ENCODE peak calls at places on chromosomes 11 and 22, in ten cellular contexts. One of them, this sample, is unnamed.

GRCh38 chr22:31926086-31926485 is 18.2 kb upstream of the YWHAH start:
- DNase-seq in activated naive CD4-positive, alpha-beta T cell treated with anti-CD3 and anti-CD28 coated beads, Interleukin-2, amount 50 U/mL, for 16 hours: no peak
- DNase-seq in HTR-8/SVneo: no peak
- DNase-seq in CD4-positive, alpha-beta T cell: no peak
- DNase-seq in activated CD4-positive, alpha-beta T cell treated with anti-CD3 and anti-CD28 coated beads for 36 hours: no peak
- DNase-seq in psoas muscle: no peak
- DNase-seq in fibroblast of villous mesenchyme: no peak
- DNase-seq in GM04503: no peak
- DNase-seq in ovary: no peak
- DNase-seq in ELR: no peak
- DNase-seq in this sample: no peak

GRCh38 chr11:18324381-18324780 is 2.0 kb downstream of the GTF2H1 start:
- DNase-seq in activated naive CD4-positive, alpha-beta T cell treated with anti-CD3 and anti-CD28 coated beads, Interleukin-2, amount 50 U/mL, for 16 hours: no peak
- DNase-seq in HTR-8/SVneo: no peak
- DNase-seq in CD4-positive, alpha-beta T cell: no peak
- DNase-seq in activated CD4-positive, alpha-beta T cell treated with anti-CD3 and anti-CD28 coated beads for 36 hours: no peak
- DNase-seq in psoas muscle: no peak
- DNase-seq in fibroblast of villous mesenchyme: no peak
- DNase-seq in GM04503: no peak
- DNase-seq in ovary: no peak
- DNase-seq in ELR: peak
- DNase-seq in this sample: no peak

GRCh38 chr11:21771097-21771496 is 421.8 kb upstream of the ANO5 start:
- DNase-seq in activated naive CD4-positive, alpha-beta T cell treated with anti-CD3 and anti-CD28 coated beads, Interleukin-2, amount 50 U/mL, for 16 hours: no peak
- DNase-seq in HTR-8/SVneo: no peak
- DNase-seq in CD4-positive, alpha-beta T cell: no peak
- DNase-seq in activated CD4-positive, alpha-beta T cell treated with anti-CD3 and anti-CD28 coated beads for 36 hours: no peak
- DNase-seq in psoas muscle: no peak
- DNase-seq in fibroblast of villous mesenchyme: no peak
- DNase-seq in GM04503: no peak
- DNase-seq in ovary: no peak
- DNase-seq in ELR: no peak
- DNase-seq in this sample: no peak

GRCh38 chr11:82865841-82866240 is 34.4 kb downstream of the PRCP start:
- DNase-seq in activated naive CD4-positive, alpha-beta T cell treated with anti-CD3 and anti-CD28 coated beads, Interleukin-2, amount 50 U/mL, for 16 hours: no peak
- DNase-seq in HTR-8/SVneo: no peak
- DNase-seq in CD4-positive, alpha-beta T cell: no peak
- DNase-seq in activated CD4-positive, alpha-beta T cell treated with anti-CD3 and anti-CD28 coated beads for 36 hours: no peak
- DNase-seq in psoas muscle: no peak
- DNase-seq in fibroblast of villous mesenchyme: no peak
- DNase-seq in GM04503: no peak
- DNase-seq in ovary: no peak
- DNase-seq in ELR: peak
- DNase-seq in this sample: no peak

GRCh38 chr11:64165842-64166635 is at the start of gene MACROD1:
- DNase-seq in activated naive CD4-positive, alpha-beta T cell treated with anti-CD3 and anti-CD28 coated beads, Interleukin-2, amount 50 U/mL, for 16 hours: peak
- DNase-seq in HTR-8/SVneo: peak
- DNase-seq in CD4-positive, alpha-beta T cell: peak
- DNase-seq in activated CD4-positive, alpha-beta T cell treated with anti-CD3 and anti-CD28 coated beads for 36 hours: peak
- DNase-seq in psoas muscle: peak
- DNase-seq in fibroblast of villous mesenchyme: peak
- DNase-seq in GM04503: no peak
- DNase-seq in ovary: peak
- DNase-seq in ELR: peak
- DNase-seq in this sample: peak

GRCh38 chr22:28989035-28989464 is 72.6 kb downstream of the C22orf31 start:
- DNase-seq in activated naive CD4-positive, alpha-beta T cell treated with anti-CD3 and anti-CD28 coated beads, Interleukin-2, amount 50 U/mL, for 16 hours: no peak
- DNase-seq in HTR-8/SVneo: no peak
- DNase-seq in CD4-positive, alpha-beta T cell: no peak
- DNase-seq in activated CD4-positive, alpha-beta T cell treated with anti-CD3 and anti-CD28 coated beads for 36 hours: peak
- DNase-seq in psoas muscle: no peak
- DNase-seq in fibroblast of villous mesenchyme: no peak
- DNase-seq in GM04503: no peak
- DNase-seq in ovary: no peak
- DNase-seq in ELR: no peak
- DNase-seq in this sample: no peak

GRCh38 chr11:21514298-21514697 is 678.6 kb upstream of the ANO5 start:
- DNase-seq in activated naive CD4-positive, alpha-beta T cell treated with anti-CD3 and anti-CD28 coated beads, Interleukin-2, amount 50 U/mL, for 16 hours: no peak
- DNase-seq in HTR-8/SVneo: no peak
- DNase-seq in CD4-positive, alpha-beta T cell: no peak
- DNase-seq in activated CD4-positive, alpha-beta T cell treated with anti-CD3 and anti-CD28 coated beads for 36 hours: peak
- DNase-seq in psoas muscle: no peak
- DNase-seq in fibroblast of villous mesenchyme: no peak
- DNase-seq in GM04503: no peak
- DNase-seq in ovary: no peak
- DNase-seq in ELR: no peak
- DNase-seq in this sample: no peak

GRCh38 chr11:119722281-119722794 is 6.7 kb downstream of the NECTIN1 start:
- DNase-seq in activated naive CD4-positive, alpha-beta T cell treated with anti-CD3 and anti-CD28 coated beads, Interleukin-2, amount 50 U/mL, for 16 hours: no peak
- DNase-seq in HTR-8/SVneo: no peak
- DNase-seq in CD4-positive, alpha-beta T cell: no peak
- DNase-seq in activated CD4-positive, alpha-beta T cell treated with anti-CD3 and anti-CD28 coated beads for 36 hours: no peak
- DNase-seq in psoas muscle: no peak
- DNase-seq in fibroblast of villous mesenchyme: no peak
- DNase-seq in GM04503: no peak
- DNase-seq in ovary: no peak
- DNase-seq in ELR: no peak
- DNase-seq in this sample: no peak

GRCh38 chr11:30579348-30579747 is 6.8 kb downstream of the MPPED2 start:
- DNase-seq in activated naive CD4-positive, alpha-beta T cell treated with anti-CD3 and anti-CD28 coated beads, Interleukin-2, amount 50 U/mL, for 16 hours: no peak
- DNase-seq in HTR-8/SVneo: no peak
- DNase-seq in CD4-positive, alpha-beta T cell: no peak
- DNase-seq in activated CD4-positive, alpha-beta T cell treated with anti-CD3 and anti-CD28 coated beads for 36 hours: no peak
- DNase-seq in psoas muscle: no peak
- DNase-seq in fibroblast of villous mesenchyme: no peak
- DNase-seq in GM04503: no peak
- DNase-seq in ovary: no peak
- DNase-seq in ELR: no peak
- DNase-seq in this sample: no peak

GRCh38 chr11:57491371-57492061 is 24.0 kb downstream of the SLC43A1 start:
- DNase-seq in activated naive CD4-positive, alpha-beta T cell treated with anti-CD3 and anti-CD28 coated beads, Interleukin-2, amount 50 U/mL, for 16 hours: peak
- DNase-seq in HTR-8/SVneo: no peak
- DNase-seq in CD4-positive, alpha-beta T cell: peak
- DNase-seq in activated CD4-positive, alpha-beta T cell treated with anti-CD3 and anti-CD28 coated beads for 36 hours: peak
- DNase-seq in psoas muscle: peak
- DNase-seq in fibroblast of villous mesenchyme: peak
- DNase-seq in GM04503: no peak
- DNase-seq in ovary: no peak
- DNase-seq in ELR: peak
- DNase-seq in this sample: no peak

GRCh38 chr11:67213251-67213650 is 53.0 kb upstream of the GRK2 start:
- DNase-seq in activated naive CD4-positive, alpha-beta T cell treated with anti-CD3 and anti-CD28 coated beads, Interleukin-2, amount 50 U/mL, for 16 hours: no peak
- DNase-seq in HTR-8/SVneo: no peak
- DNase-seq in CD4-positive, alpha-beta T cell: no peak
- DNase-seq in activated CD4-positive, alpha-beta T cell treated with anti-CD3 and anti-CD28 coated beads for 36 hours: no peak
- DNase-seq in psoas muscle: no peak
- DNase-seq in fibroblast of villous mesenchyme: no peak
- DNase-seq in GM04503: no peak
- DNase-seq in ovary: no peak
- DNase-seq in ELR: no peak
- DNase-seq in this sample: peak

GRCh38 chr11:56533054-56533740 is 9.9 kb downstream of the OR5M11 start:
- DNase-seq in activated naive CD4-positive, alpha-beta T cell treated with anti-CD3 and anti-CD28 coated beads, Interleukin-2, amount 50 U/mL, for 16 hours: no peak
- DNase-seq in HTR-8/SVneo: no peak
- DNase-seq in CD4-positive, alpha-beta T cell: no peak
- DNase-seq in activated CD4-positive, alpha-beta T cell treated with anti-CD3 and anti-CD28 coated beads for 36 hours: no peak
- DNase-seq in psoas muscle: no peak
- DNase-seq in fibroblast of villous mesenchyme: no peak
- DNase-seq in GM04503: no peak
- DNase-seq in ovary: no peak
- DNase-seq in ELR: no peak
- DNase-seq in this sample: no peak

GRCh38 chr11:118275184-118275583 is 11.1 kb upstream of the MPZL2 start:
- DNase-seq in activated naive CD4-positive, alpha-beta T cell treated with anti-CD3 and anti-CD28 coated beads, Interleukin-2, amount 50 U/mL, for 16 hours: no peak
- DNase-seq in HTR-8/SVneo: peak
- DNase-seq in CD4-positive, alpha-beta T cell: no peak
- DNase-seq in activated CD4-positive, alpha-beta T cell treated with anti-CD3 and anti-CD28 coated beads for 36 hours: no peak
- DNase-seq in psoas muscle: no peak
- DNase-seq in fibroblast of villous mesenchyme: peak
- DNase-seq in GM04503: no peak
- DNase-seq in ovary: no peak
- DNase-seq in ELR: peak
- DNase-seq in this sample: no peak

GRCh38 chr11:11510939-11511338 is 110.9 kb downstream of the GALNT18 start:
- DNase-seq in activated naive CD4-positive, alpha-beta T cell treated with anti-CD3 and anti-CD28 coated beads, Interleukin-2, amount 50 U/mL, for 16 hours: no peak
- DNase-seq in HTR-8/SVneo: no peak
- DNase-seq in CD4-positive, alpha-beta T cell: no peak
- DNase-seq in activated CD4-positive, alpha-beta T cell treated with anti-CD3 and anti-CD28 coated beads for 36 hours: no peak
- DNase-seq in psoas muscle: peak
- DNase-seq in fibroblast of villous mesenchyme: no peak
- DNase-seq in GM04503: no peak
- DNase-seq in ovary: no peak
- DNase-seq in ELR: no peak
- DNase-seq in this sample: no peak

GRCh38 chr11:130629039-130629438 is 180.6 kb downstream of the ADAMTS15 start:
- DNase-seq in activated naive CD4-positive, alpha-beta T cell treated with anti-CD3 and anti-CD28 coated beads, Interleukin-2, amount 50 U/mL, for 16 hours: no peak
- DNase-seq in HTR-8/SVneo: no peak
- DNase-seq in CD4-positive, alpha-beta T cell: no peak
- DNase-seq in activated CD4-positive, alpha-beta T cell treated with anti-CD3 and anti-CD28 coated beads for 36 hours: no peak
- DNase-seq in psoas muscle: no peak
- DNase-seq in fibroblast of villous mesenchyme: no peak
- DNase-seq in GM04503: no peak
- DNase-seq in ovary: no peak
- DNase-seq in ELR: no peak
- DNase-seq in this sample: no peak

GRCh38 chr11:1485504-1485885 is 1.1 kb downstream of the MOB2 start:
- DNase-seq in activated naive CD4-positive, alpha-beta T cell treated with anti-CD3 and anti-CD28 coated beads, Interleukin-2, amount 50 U/mL, for 16 hours: no peak
- DNase-seq in HTR-8/SVneo: no peak
- DNase-seq in CD4-positive, alpha-beta T cell: no peak
- DNase-seq in activated CD4-positive, alpha-beta T cell treated with anti-CD3 and anti-CD28 coated beads for 36 hours: no peak
- DNase-seq in psoas muscle: peak
- DNase-seq in fibroblast of villous mesenchyme: no peak
- DNase-seq in GM04503: no peak
- DNase-seq in ovary: peak
- DNase-seq in ELR: no peak
- DNase-seq in this sample: no peak

GRCh38 chr22:17172172-17172833 is 13.2 kb upstream of the HDHD5 start:
- DNase-seq in activated naive CD4-positive, alpha-beta T cell treated with anti-CD3 and anti-CD28 coated beads, Interleukin-2, amount 50 U/mL, for 16 hours: no peak
- DNase-seq in HTR-8/SVneo: no peak
- DNase-seq in CD4-positive, alpha-beta T cell: no peak
- DNase-seq in activated CD4-positive, alpha-beta T cell treated with anti-CD3 and anti-CD28 coated beads for 36 hours: no peak
- DNase-seq in psoas muscle: peak
- DNase-seq in fibroblast of villous mesenchyme: no peak
- DNase-seq in GM04503: no peak
- DNase-seq in ovary: peak
- DNase-seq in ELR: no peak
- DNase-seq in this sample: no peak

GRCh38 chr11:111472228-111472627 is 40.0 kb downstream of the BTG4 start:
- DNase-seq in activated naive CD4-positive, alpha-beta T cell treated with anti-CD3 and anti-CD28 coated beads, Interleukin-2, amount 50 U/mL, for 16 hours: no peak
- DNase-seq in HTR-8/SVneo: no peak
- DNase-seq in CD4-positive, alpha-beta T cell: no peak
- DNase-seq in activated CD4-positive, alpha-beta T cell treated with anti-CD3 and anti-CD28 coated beads for 36 hours: no peak
- DNase-seq in psoas muscle: no peak
- DNase-seq in fibroblast of villous mesenchyme: no peak
- DNase-seq in GM04503: no peak
- DNase-seq in ovary: no peak
- DNase-seq in ELR: peak
- DNase-seq in this sample: no peak

GRCh38 chr11:86256608-86257007 is 12.1 kb downstream of the EED start:
- DNase-seq in activated naive CD4-positive, alpha-beta T cell treated with anti-CD3 and anti-CD28 coated beads, Interleukin-2, amount 50 U/mL, for 16 hours: no peak
- DNase-seq in HTR-8/SVneo: no peak
- DNase-seq in CD4-positive, alpha-beta T cell: no peak
- DNase-seq in activated CD4-positive, alpha-beta T cell treated with anti-CD3 and anti-CD28 coated beads for 36 hours: no peak
- DNase-seq in psoas muscle: no peak
- DNase-seq in fibroblast of villous mesenchyme: no peak
- DNase-seq in GM04503: no peak
- DNase-seq in ovary: no peak
- DNase-seq in ELR: no peak
- DNase-seq in this sample: no peak

GRCh38 chr11:111417766-111418435 is 38.8 kb upstream of the POU2AF1 start:
- DNase-seq in activated naive CD4-positive, alpha-beta T cell treated with anti-CD3 and anti-CD28 coated beads, Interleukin-2, amount 50 U/mL, for 16 hours: no peak
- DNase-seq in HTR-8/SVneo: no peak
- DNase-seq in CD4-positive, alpha-beta T cell: no peak
- DNase-seq in activated CD4-positive, alpha-beta T cell treated with anti-CD3 and anti-CD28 coated beads for 36 hours: no peak
- DNase-seq in psoas muscle: peak
- DNase-seq in fibroblast of villous mesenchyme: peak
- DNase-seq in GM04503: peak
- DNase-seq in ovary: peak
- DNase-seq in ELR: peak
- DNase-seq in this sample: no peak

GRCh38 chr11:106706355-106706754 is 311.9 kb downstream of the GUCY1A2 start:
- DNase-seq in activated naive CD4-positive, alpha-beta T cell treated with anti-CD3 and anti-CD28 coated beads, Interleukin-2, amount 50 U/mL, for 16 hours: no peak
- DNase-seq in HTR-8/SVneo: peak
- DNase-seq in CD4-positive, alpha-beta T cell: no peak
- DNase-seq in activated CD4-positive, alpha-beta T cell treated with anti-CD3 and anti-CD28 coated beads for 36 hours: no peak
- DNase-seq in psoas muscle: no peak
- DNase-seq in fibroblast of villous mesenchyme: peak
- DNase-seq in GM04503: peak
- DNase-seq in ovary: no peak
- DNase-seq in ELR: peak
- DNase-seq in this sample: no peak

GRCh38 chr11:119700536-119701346 is 28.3 kb downstream of the NECTIN1 start:
- DNase-seq in activated naive CD4-positive, alpha-beta T cell treated with anti-CD3 and anti-CD28 coated beads, Interleukin-2, amount 50 U/mL, for 16 hours: no peak
- DNase-seq in HTR-8/SVneo: no peak
- DNase-seq in CD4-positive, alpha-beta T cell: no peak
- DNase-seq in activated CD4-positive, alpha-beta T cell treated with anti-CD3 and anti-CD28 coated beads for 36 hours: peak
- DNase-seq in psoas muscle: no peak
- DNase-seq in fibroblast of villous mesenchyme: no peak
- DNase-seq in GM04503: no peak
- DNase-seq in ovary: no peak
- DNase-seq in ELR: peak
- DNase-seq in this sample: no peak

GRCh38 chr11:61172353-61172752 is 11.1 kb upstream of the VPS37C start:
- DNase-seq in activated naive CD4-positive, alpha-beta T cell treated with anti-CD3 and anti-CD28 coated beads, Interleukin-2, amount 50 U/mL, for 16 hours: no peak
- DNase-seq in HTR-8/SVneo: no peak
- DNase-seq in CD4-positive, alpha-beta T cell: no peak
- DNase-seq in activated CD4-positive, alpha-beta T cell treated with anti-CD3 and anti-CD28 coated beads for 36 hours: no peak
- DNase-seq in psoas muscle: no peak
- DNase-seq in fibroblast of villous mesenchyme: no peak
- DNase-seq in GM04503: no peak
- DNase-seq in ovary: no peak
- DNase-seq in ELR: no peak
- DNase-seq in this sample: no peak

GRCh38 chr22:29628982-29629381 is 25.5 kb downstream of the NF2 start:
- DNase-seq in activated naive CD4-positive, alpha-beta T cell treated with anti-CD3 and anti-CD28 coated beads, Interleukin-2, amount 50 U/mL, for 16 hours: no peak
- DNase-seq in HTR-8/SVneo: no peak
- DNase-seq in CD4-positive, alpha-beta T cell: no peak
- DNase-seq in activated CD4-positive, alpha-beta T cell treated with anti-CD3 and anti-CD28 coated beads for 36 hours: no peak
- DNase-seq in psoas muscle: no peak
- DNase-seq in fibroblast of villous mesenchyme: no peak
- DNase-seq in GM04503: no peak
- DNase-seq in ovary: no peak
- DNase-seq in ELR: no peak
- DNase-seq in this sample: no peak

GRCh38 chr11:115869780-115870431 is 365.7 kb upstream of the CADM1 start:
- DNase-seq in activated naive CD4-positive, alpha-beta T cell treated with anti-CD3 and anti-CD28 coated beads, Interleukin-2, amount 50 U/mL, for 16 hours: no peak
- DNase-seq in HTR-8/SVneo: peak
- DNase-seq in CD4-positive, alpha-beta T cell: no peak
- DNase-seq in activated CD4-positive, alpha-beta T cell treated with anti-CD3 and anti-CD28 coated beads for 36 hours: peak
- DNase-seq in psoas muscle: no peak
- DNase-seq in fibroblast of villous mesenchyme: peak
- DNase-seq in GM04503: no peak
- DNase-seq in ovary: no peak
- DNase-seq in ELR: peak
- DNase-seq in this sample: no peak

GRCh38 chr22:44293034-44293433 is 19.7 kb downstream of the SHISAL1 start:
- DNase-seq in activated naive CD4-positive, alpha-beta T cell treated with anti-CD3 and anti-CD28 coated beads, Interleukin-2, amount 50 U/mL, for 16 hours: no peak
- DNase-seq in HTR-8/SVneo: no peak
- DNase-seq in CD4-positive, alpha-beta T cell: no peak
- DNase-seq in activated CD4-positive, alpha-beta T cell treated with anti-CD3 and anti-CD28 coated beads for 36 hours: no peak
- DNase-seq in psoas muscle: no peak
- DNase-seq in fibroblast of villous mesenchyme: no peak
- DNase-seq in GM04503: no peak
- DNase-seq in ovary: no peak
- DNase-seq in ELR: no peak
- DNase-seq in this sample: no peak

GRCh38 chr22:46336119-46337078 is 885 bp downstream of the TRMU start:
- DNase-seq in activated naive CD4-positive, alpha-beta T cell treated with anti-CD3 and anti-CD28 coated beads, Interleukin-2, amount 50 U/mL, for 16 hours: no peak
- DNase-seq in HTR-8/SVneo: no peak
- DNase-seq in CD4-positive, alpha-beta T cell: no peak
- DNase-seq in activated CD4-positive, alpha-beta T cell treated with anti-CD3 and anti-CD28 coated beads for 36 hours: peak
- DNase-seq in psoas muscle: no peak
- DNase-seq in fibroblast of villous mesenchyme: peak
- DNase-seq in GM04503: no peak
- DNase-seq in ovary: no peak
- DNase-seq in ELR: peak
- DNase-seq in this sample: no peak

GRCh38 chr11:95152878-95153856 is 63.5 kb downstream of the ENDOD1 start:
- DNase-seq in activated naive CD4-positive, alpha-beta T cell treated with anti-CD3 and anti-CD28 coated beads, Interleukin-2, amount 50 U/mL, for 16 hours: peak
- DNase-seq in HTR-8/SVneo: no peak
- DNase-seq in CD4-positive, alpha-beta T cell: no peak
- DNase-seq in activated CD4-positive, alpha-beta T cell treated with anti-CD3 and anti-CD28 coated beads for 36 hours: peak
- DNase-seq in psoas muscle: no peak
- DNase-seq in fibroblast of villous mesenchyme: no peak
- DNase-seq in GM04503: no peak
- DNase-seq in ovary: no peak
- DNase-seq in ELR: no peak
- DNase-seq in this sample: no peak

This sample was measured in GF-D8.